ENCODE peak calls at places on chromosome X, in four cellular contexts. One of them, this sample, is unnamed.

GRCh38 chrX:153764786-153765137 is 713 bp downstream of the PLXNB3 start:
- DNase-seq in cardiac septum: no peak
- DNase-seq in stimulated activated CD4-positive, alpha-beta T cell treated with anti-CD3 and anti-CD28 coated beads, Interleukin-1b, Interleukin-23, amount 100 ng/mL, for 4 hours: no peak
- DNase-seq in ACHN: no peak
- DNase-seq in this sample: no peak

GRCh38 chrX:18677140-18677834 is 5.4 kb upstream of the RS1 start:
- DNase-seq in stimulated activated CD4-positive, alpha-beta T cell treated with anti-CD3 and anti-CD28 coated beads, Interleukin-1b, Interleukin-23, amount 100 ng/mL, for 4 hours: no peak
- DNase-seq in ACHN: no peak
- DNase-seq in cardiac septum: no peak
- DNase-seq in this sample: no peak

GRCh38 chrX:23493941-23494374 is 159.3 kb downstream of the PTCHD1 start:
- DNase-seq in stimulated activated CD4-positive, alpha-beta T cell treated with anti-CD3 and anti-CD28 coated beads, Interleukin-1b, Interleukin-23, amount 100 ng/mL, for 4 hours: no peak
- DNase-seq in cardiac septum: no peak
- DNase-seq in ACHN: peak; percentile 12
- DNase-seq in this sample: no peak

GRCh38 chrX:131792789-131793462 is 230.2 kb upstream of the STK26 start:
- DNase-seq in cardiac septum: peak; percentile 90
- DNase-seq in stimulated activated CD4-positive, alpha-beta T cell treated with anti-CD3 and anti-CD28 coated beads, Interleukin-1b, Interleukin-23, amount 100 ng/mL, for 4 hours: no peak
- DNase-seq in ACHN: no peak
- DNase-seq in this sample: no peak

GRCh38 chrX:68829594-68830485 is 1.0 kb downstream of the EFNB1 start:
- DNase-seq in ACHN: peak; percentile 3
- DNase-seq in stimulated activated CD4-positive, alpha-beta T cell treated with anti-CD3 and anti-CD28 coated beads, Interleukin-1b, Interleukin-23, amount 100 ng/mL, for 4 hours: peak; percentile 3
- DNase-seq in cardiac septum: peak; percentile 74
- DNase-seq in this sample: no peak

GRCh38 chrX:42714981-42715688 is 62.8 kb downstream of the PPP1R2C start:
- DNase-seq in ACHN: peak; percentile 8
- DNase-seq in stimulated activated CD4-positive, alpha-beta T cell treated with anti-CD3 and anti-CD28 coated beads, Interleukin-1b, Interleukin-23, amount 100 ng/mL, for 4 hours: peak; percentile 11
- DNase-seq in cardiac septum: no peak
- DNase-seq in this sample: no peak

GRCh38 chrX:132671229-132671641 is 182.4 kb upstream of the MBNL3 start:
- DNase-seq in cardiac septum: no peak
- DNase-seq in ACHN: no peak
- DNase-seq in stimulated activated CD4-positive, alpha-beta T cell treated with anti-CD3 and anti-CD28 coated beads, Interleukin-1b, Interleukin-23, amount 100 ng/mL, for 4 hours: no peak
- DNase-seq in this sample: no peak

GRCh38 chrX:136635235-136635634 is 12.7 kb upstream of the CD40LG start:
- DNase-seq in ACHN: no peak
- DNase-seq in cardiac septum: no peak
- DNase-seq in stimulated activated CD4-positive, alpha-beta T cell treated with anti-CD3 and anti-CD28 coated beads, Interleukin-1b, Interleukin-23, amount 100 ng/mL, for 4 hours: no peak
- DNase-seq in this sample: no peak

GRCh38 chrX:115449742-115450141 is 111.2 kb upstream of the PLS3 start:
- DNase-seq in ACHN: no peak
- DNase-seq in stimulated activated CD4-positive, alpha-beta T cell treated with anti-CD3 and anti-CD28 coated beads, Interleukin-1b, Interleukin-23, amount 100 ng/mL, for 4 hours: no peak
- DNase-seq in cardiac septum: no peak
- DNase-seq in this sample: no peak

GRCh38 chrX:9291666-9292065 is 173.2 kb upstream of the TBL1X start:
- DNase-seq in ACHN: no peak
- DNase-seq in cardiac septum: no peak
- DNase-seq in stimulated activated CD4-positive, alpha-beta T cell treated with anti-CD3 and anti-CD28 coated beads, Interleukin-1b, Interleukin-23, amount 100 ng/mL, for 4 hours: no peak
- DNase-seq in this sample: no peak

GRCh38 chrX:47176101-47176740 is 17.4 kb upstream of the UBA1 start:
- DNase-seq in cardiac septum: peak; percentile 27
- DNase-seq in stimulated activated CD4-positive, alpha-beta T cell treated with anti-CD3 and anti-CD28 coated beads, Interleukin-1b, Interleukin-23, amount 100 ng/mL, for 4 hours: no peak
- DNase-seq in ACHN: no peak
- DNase-seq in this sample: no peak

GRCh38 chrX:46311581-46312120 is 233.6 kb downstream of the ZNF674 start:
- DNase-seq in ACHN: no peak
- DNase-seq in cardiac septum: no peak
- DNase-seq in stimulated activated CD4-positive, alpha-beta T cell treated with anti-CD3 and anti-CD28 coated beads, Interleukin-1b, Interleukin-23, amount 100 ng/mL, for 4 hours: no peak
- DNase-seq in this sample: no peak

GRCh38 chrX:11341274-11342256 is 48.4 kb downstream of the AMELX start:
- DNase-seq in ACHN: peak; percentile 19
- DNase-seq in cardiac septum: no peak
- DNase-seq in stimulated activated CD4-positive, alpha-beta T cell treated with anti-CD3 and anti-CD28 coated beads, Interleukin-1b, Interleukin-23, amount 100 ng/mL, for 4 hours: no peak
- DNase-seq in this sample: peak; percentile 65

GRCh38 chrX:28549839-28550238 is 37.4 kb upstream of the IL1RAPL1 start:
- DNase-seq in cardiac septum: no peak
- DNase-seq in ACHN: no peak
- DNase-seq in stimulated activated CD4-positive, alpha-beta T cell treated with anti-CD3 and anti-CD28 coated beads, Interleukin-1b, Interleukin-23, amount 100 ng/mL, for 4 hours: no peak
- DNase-seq in this sample: no peak

GRCh38 chrX:12292996-12293765 is 154.9 kb downstream of the FRMPD4 start:
- DNase-seq in ACHN: no peak
- DNase-seq in stimulated activated CD4-positive, alpha-beta T cell treated with anti-CD3 and anti-CD28 coated beads, Interleukin-1b, Interleukin-23, amount 100 ng/mL, for 4 hours: no peak
- DNase-seq in cardiac septum: no peak
- DNase-seq in this sample: no peak

GRCh38 chrX:46263494-46263893 is 281.7 kb downstream of the ZNF674 start:
- DNase-seq in ACHN: no peak
- DNase-seq in cardiac septum: no peak
- DNase-seq in stimulated activated CD4-positive, alpha-beta T cell treated with anti-CD3 and anti-CD28 coated beads, Interleukin-1b, Interleukin-23, amount 100 ng/mL, for 4 hours: no peak
- DNase-seq in this sample: no peak

GRCh38 chrX:119885554-119886428 is 9.9 kb upstream of the AKAP14 start:
- DNase-seq in cardiac septum: peak; percentile 38
- DNase-seq in stimulated activated CD4-positive, alpha-beta T cell treated with anti-CD3 and anti-CD28 coated beads, Interleukin-1b, Interleukin-23, amount 100 ng/mL, for 4 hours: no peak
- DNase-seq in ACHN: peak; percentile 43
- DNase-seq in this sample: no peak

GRCh38 chrX:28099166-28099565 is 117.9 kb upstream of the DCAF8L1 start:
- DNase-seq in stimulated activated CD4-positive, alpha-beta T cell treated with anti-CD3 and anti-CD28 coated beads, Interleukin-1b, Interleukin-23, amount 100 ng/mL, for 4 hours: no peak
- DNase-seq in cardiac septum: no peak
- DNase-seq in ACHN: no peak
- DNase-seq in this sample: no peak

This sample was measured in RWPE2.